ENCODE peak calls at places on chromosomes 11 and 22, in six cellular contexts. H is tibial artery, G is esophagus squamous epithelium, W is fibroblast of mammary gland, X is A549, K is bronchial epithelial cell. D is an unnamed sample.

GRCh38 chr11:119776031-119776636 is 47.1 kb upstream of the NECTIN1 start:
- DNase-seq in X (no peak), W (no peak), K (no peak), H (no peak), G (no peak), D (no peak)

GRCh38 chr11:15258433-15259350 is 144.0 kb downstream of the INSC start:
- DNase-seq in G (no peak), K (peak), X (peak), W (peak), H (no peak), D (no peak)

GRCh38 chr22:28907311-28908008 is 24.1 kb downstream of the ZNRF3 start:
- DNase-seq in X (no peak), G (no peak), W (no peak), H (no peak), K (no peak), D (peak)

GRCh38 chr22:44336962-44337657 is 24.4 kb upstream of the SHISAL1 start:
- DNase-seq in X (no peak), H (no peak), K (peak), G (no peak), W (no peak), D (no peak)

GRCh38 chr22:45830531-45831245 is 146.3 kb downstream of the WNT7B start:
- DNase-seq in K (peak), G (no peak), W (peak), H (no peak), X (no peak), D (peak)

GRCh38 chr11:134725939-134726639 is 314.0 kb upstream of the B3GAT1 start:
- DNase-seq in W (no peak), G (no peak), K (no peak), H (no peak), X (peak), D (no peak)

GRCh38 chr11:74256370-74257133 is 54.9 kb downstream of the P4HA3 start:
- DNase-seq in H (no peak), G (no peak), W (no peak), K (no peak), X (no peak), D (no peak)

GRCh38 chr11:111944139-111944538 is 7.0 kb downstream of the DIXDC1 start:
- DNase-seq in W (peak), H (no peak), K (peak), X (no peak), G (no peak), D (no peak)

GRCh38 chr22:45090364-45090960 is 73.3 kb upstream of the NUP50 start:
- DNase-seq in W (no peak), H (no peak), G (no peak), K (peak), X (no peak), D (no peak)

GRCh38 chr11:107957109-107957588 is 28.9 kb downstream of the RAB39A start:
- DNase-seq in G (no peak), X (no peak), W (peak), H (peak), K (no peak), D (peak)

GRCh38 chr22:38201718-38202436 is at the start of gene MAFF:
- DNase-seq in W (peak), K (peak), H (peak), X (peak), G (peak), D (peak)

GRCh38 chr11:58639103-58639502 is 16.6 kb downstream of the CNTF start:
- DNase-seq in X (no peak), H (no peak), G (no peak), K (no peak), W (no peak), D (no peak)

GRCh38 chr11:60926500-60926899 is 2.2 kb downstream of the TMEM132A start:
- DNase-seq in G (no peak), K (no peak), H (no peak), X (no peak), W (no peak), D (no peak)

GRCh38 chr11:63673579-63673978 is 2.4 kb upstream of the ATL3 start:
- DNase-seq in G (no peak), X (no peak), H (no peak), K (no peak), W (peak), D (no peak)

GRCh38 chr22:48696371-48696770 is 1131.3 kb downstream of the BRD1 start:
- DNase-seq in G (no peak), H (no peak), W (no peak), X (no peak), K (no peak), D (no peak)

GRCh38 chr11:88603499-88603898 is 266.0 kb upstream of the CTSC start:
- DNase-seq in H (no peak), W (peak), X (no peak), G (no peak), K (no peak), D (no peak)

GRCh38 chr11:104134760-104135159 is 29.2 kb downstream of the PDGFD start:
- DNase-seq in X (peak), H (no peak), K (peak), W (peak), G (no peak), D (no peak)

GRCh38 chr11:45362636-45363035 is 76.5 kb upstream of the SYT13 start:
- DNase-seq in K (no peak), G (no peak), W (no peak), H (no peak), X (no peak), D (no peak)

GRCh38 chr22:48850658-48851287 is 976.9 kb downstream of the BRD1 start:
- DNase-seq in H (peak), G (no peak), K (no peak), X (no peak), W (no peak), D (no peak)

DNA sequence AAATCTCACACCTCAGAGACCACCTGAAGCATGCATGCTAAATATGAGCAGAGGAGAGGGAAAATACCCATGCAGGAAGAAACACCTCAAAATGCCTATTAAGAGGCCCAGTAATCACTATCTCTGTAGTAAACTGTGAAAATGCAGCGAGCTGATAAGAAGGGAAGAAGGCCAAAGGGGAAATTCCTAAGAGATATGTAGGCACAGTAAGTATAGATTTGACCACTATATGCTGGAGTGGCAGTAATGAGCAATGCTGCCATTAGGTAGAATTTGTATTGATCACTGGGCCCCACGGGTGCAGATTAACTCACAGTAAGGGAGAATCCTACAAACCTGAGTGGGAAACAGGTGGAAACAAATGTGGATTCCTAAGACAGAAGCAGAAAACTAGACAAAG is 1813.1 kb upstream of the RAG2 start:
- DNase-seq in G (no peak), H (no peak), X (no peak), W (no peak), K (no peak), D (no peak)
- TF ChIP-seq CTCF in G (no peak), H (no peak), X (no peak), W (no peak), K (no peak), D (no peak)

DNA sequence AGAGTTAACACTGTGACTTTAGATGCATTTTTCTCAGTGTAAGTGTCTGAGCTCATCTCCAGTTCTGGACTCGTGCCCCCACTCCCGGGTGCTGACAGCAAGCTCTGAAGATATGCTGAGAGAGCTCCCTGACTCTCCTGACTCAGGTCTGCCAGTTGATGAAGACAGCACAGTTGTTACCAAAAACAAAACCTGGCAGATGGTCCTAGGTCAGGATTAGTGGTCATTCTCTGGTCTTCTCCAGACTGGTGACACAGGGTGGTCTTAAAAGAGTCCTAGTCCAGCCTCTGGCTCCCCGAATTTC is 8.6 kb downstream of the MIAT start:
- DNase-seq in G (no peak), X (no peak), H (no peak), K (no peak), W (peak), D (no peak)
- H3K4me3 ChIP-seq in G (no peak), X (no peak), H (no peak), K (no peak), W (no peak), D (no peak)

DNA sequence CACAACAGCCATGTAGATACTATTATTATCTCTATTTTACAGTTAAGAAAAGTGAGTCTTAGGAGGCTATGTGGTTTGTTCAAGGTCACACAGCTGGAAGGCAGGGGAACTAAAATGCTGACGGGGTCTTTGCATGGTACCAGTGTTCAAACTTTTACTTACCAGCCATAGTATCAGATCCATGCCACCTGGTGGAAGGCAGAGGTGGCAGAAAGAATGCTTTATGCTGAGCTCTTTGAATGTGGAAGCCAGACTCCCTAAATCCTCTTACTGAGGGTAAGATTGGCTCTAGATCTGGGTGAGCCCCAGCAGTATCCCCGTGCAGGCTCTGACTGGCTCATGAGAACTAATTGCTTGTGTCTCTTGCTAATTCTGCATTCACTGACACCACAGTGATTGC is 54.3 kb upstream of the NAV2 start:
- DNase-seq in X (no peak), H (no peak), W (no peak), K (no peak), G (no peak), D (no peak)
- TF ChIP-seq CTCF in X (no peak), H (no peak), W (peak), K (no peak), G (no peak), D (peak)

GRCh38 chr11:73218830-73219215 is 742 bp downstream of the P2RY2 start:
- DNase-seq in W (no peak), G (no peak), H (peak), X (no peak), K (no peak), D (no peak)

GRCh38 chr11:73217131-73217809 is 811 bp upstream of the P2RY2 start:
- DNase-seq in W (no peak), X (no peak), H (no peak), K (no peak), G (no peak), D (no peak)

GRCh38 chr11:73218106-73218829 is at the start of gene P2RY2:
- DNase-seq in X (peak), W (no peak), G (no peak), K (peak), H (peak), D (no peak)

GRCh38 chr11:73216466-73216865 is 1.6 kb upstream of the P2RY2 start:
- DNase-seq in K (no peak), G (no peak), X (no peak), H (no peak), W (no peak), D (no peak)

DNA sequence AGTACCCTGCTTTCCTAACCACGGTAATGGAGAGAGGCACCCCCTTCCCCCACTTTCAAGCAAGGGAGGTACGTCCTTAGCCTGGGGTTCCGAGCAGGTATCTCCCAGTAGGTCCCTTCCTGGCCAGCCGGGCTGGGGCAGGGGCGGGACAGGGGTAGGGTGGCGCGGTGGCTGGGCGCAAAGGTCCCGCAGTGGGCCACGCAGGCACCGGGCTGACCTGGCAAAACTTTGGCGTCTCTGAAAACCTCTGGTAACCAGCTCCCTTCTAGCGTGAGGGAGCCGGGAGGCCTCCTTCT is 323 bp upstream of the P2RY2 start:
- DNase-seq in H (no peak), K (no peak), W (no peak), X (no peak), G (no peak), D (no peak)
- H3K4me3 ChIP-seq in H (peak), K (peak), W (no peak), X (peak), G (peak), D (peak)

GRCh38 chr11:46827995-46828394 is 18.1 kb downstream of the CKAP5 start:
- DNase-seq in K (no peak), W (peak), X (no peak), H (no peak), G (no peak), D (no peak)

DNA sequence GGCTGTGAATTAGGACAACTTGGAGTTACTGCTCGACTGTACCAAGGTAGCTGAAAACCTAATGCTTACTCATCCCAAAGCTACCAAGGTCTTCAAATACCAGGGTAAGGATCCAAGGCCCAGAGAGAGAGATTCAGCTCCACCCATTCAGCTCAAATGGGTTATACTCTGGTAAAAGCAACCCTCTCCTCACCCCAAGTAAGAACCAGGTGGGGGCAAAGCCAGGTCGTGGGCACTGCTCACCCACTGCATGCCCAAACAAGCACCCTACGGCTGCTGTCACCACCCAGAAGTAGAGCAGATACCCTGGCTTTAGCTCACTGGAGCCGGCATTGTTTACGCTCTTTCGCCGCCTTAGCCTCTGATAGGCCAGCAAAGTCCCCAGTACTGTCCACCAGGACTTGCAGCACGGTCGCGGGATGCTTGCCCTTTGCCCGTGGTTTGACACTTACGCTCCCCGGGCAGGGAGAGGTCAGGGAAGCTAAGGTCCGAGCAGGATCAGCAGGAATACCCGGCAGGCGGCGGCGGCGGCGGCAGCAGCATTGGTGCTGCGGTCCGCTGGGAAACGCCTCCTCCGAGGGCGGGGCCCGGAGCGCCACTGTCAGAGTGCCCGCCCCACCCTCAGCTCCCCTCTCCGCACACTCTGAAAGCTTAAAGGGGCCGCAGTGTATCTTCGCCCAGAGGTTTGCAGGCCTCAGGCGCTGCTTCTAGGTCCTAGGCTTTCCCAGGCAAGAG is 19.6 kb downstream of the CKAP5 start:
- DNase-seq in W (peak), K (peak), X (peak), H (peak), G (no peak), D (peak)
- TF ChIP-seq CTCF in W (no peak), K (peak), X (no peak), H (peak), G (no peak), D (no peak)

GRCh38 chr22:39560127-39560526 is 10.4 kb upstream of the CACNA1I start:
- DNase-seq in W (no peak), H (no peak), K (no peak), X (no peak), G (no peak), D (no peak)
- H3K4me3 ChIP-seq in W (no peak), H (no peak), K (no peak), X (no peak), G (no peak), D (no peak)

GRCh38 chr22:19799322-19800190 is 39.0 kb downstream of the TBX1 start:
- DNase-seq in W (peak), X (no peak), G (no peak), K (no peak), H (no peak), D (peak)
- TF ChIP-seq CTCF in W (peak), X (no peak), G (no peak), K (no peak), H (no peak), D (peak)

GRCh38 chr11:35343033-35343598 is 76.2 kb downstream of the SLC1A2 start:
- DNase-seq in G (no peak), W (no peak), K (no peak), H (no peak), X (no peak), D (no peak)

GRCh38 chr11:35347173-35347878 is 72.0 kb downstream of the SLC1A2 start:
- DNase-seq in X (no peak), G (no peak), K (no peak), H (no peak), W (no peak), D (no peak)

GRCh38 chr11:35346472-35347136 is 72.8 kb downstream of the SLC1A2 start:
- DNase-seq in X (no peak), W (no peak), H (no peak), K (no peak), G (no peak), D (no peak)

GRCh38 chr11:35347921-35348331 is 71.4 kb downstream of the SLC1A2 start:
- DNase-seq in K (peak), G (no peak), X (no peak), H (no peak), W (peak), D (peak)

GRCh38 chr11:35344990-35345655 is 74.2 kb downstream of the SLC1A2 start:
- DNase-seq in G (no peak), K (no peak), W (no peak), H (no peak), X (no peak), D (no peak)
- H3K4me3 ChIP-seq in G (no peak), K (no peak), W (no peak), H (no peak), X (no peak), D (no peak)

GRCh38 chr22:22712092-22712658 is 67.8 kb downstream of the GGTLC2 start:
- DNase-seq in G (no peak), W (no peak), X (no peak), K (no peak), H (peak), D (no peak)

GRCh38 chr22:22711532-22711913 is 67.1 kb downstream of the GGTLC2 start:
- DNase-seq in W (no peak), H (peak), X (no peak), G (no peak), K (no peak), D (no peak)

GRCh38 chr22:22709719-22710445 is 65.5 kb downstream of the GGTLC2 start:
- DNase-seq in W (peak), H (peak), X (no peak), K (no peak), G (no peak), D (no peak)

GRCh38 chr22:22712666-22713365 is 68.4 kb downstream of the GGTLC2 start:
- DNase-seq in W (no peak), X (no peak), H (peak), K (no peak), G (no peak), D (no peak)

GRCh38 chr22:22710719-22711531 is 66.5 kb downstream of the GGTLC2 start:
- DNase-seq in K (no peak), G (no peak), X (peak), H (peak), W (peak), D (no peak)
- TF ChIP-seq CTCF in K (peak), G (peak), X (peak), H (peak), W (peak), D (peak)

GRCh38 chr11:78139422-78140391 is at the start of gene ALG8:
- DNase-seq in K (peak), W (peak), X (peak), H (peak), G (peak), D (peak)

GRCh38 chr11:78138694-78139421 is 568 bp downstream of the ALG8 start:
- DNase-seq in K (peak), G (no peak), W (peak), H (no peak), X (peak), D (no peak)

GRCh38 chr11:78132475-78132874 is 7.0 kb downstream of the ALG8 start:
- DNase-seq in G (no peak), W (no peak), K (no peak), X (no peak), H (no peak), D (no peak)

GRCh38 chr11:78140392-78141077 is 1.1 kb upstream of the ALG8 start:
- DNase-seq in W (peak), H (no peak), G (no peak), X (no peak), K (no peak), D (no peak)

GRCh38 chr11:78138281-78138680 is 1.1 kb downstream of the ALG8 start:
- DNase-seq in K (peak), H (no peak), G (no peak), W (no peak), X (no peak), D (no peak)
- H3K4me3 ChIP-seq in K (no peak), H (no peak), G (no peak), W (no peak), X (peak), D (peak)